ENCODE peak calls at places on chromosomes 5 and 9, in six cellular contexts. One of them, this sample, is unnamed.

GRCh38 chr5:42887094-42887493 is 75.4 kb upstream of the SELENOP start:
- DNase-seq in stimulated activated CD4-positive, alpha-beta T cell treated with anti-CD3 and anti-CD28 coated beads, Interleukin-2, amount 100 ng/mL, for 24 hours: no peak
- DNase-seq in GM19239: no peak
- DNase-seq in Panc1: no peak
- DNase-seq in coronary artery: no peak
- DNase-seq in activated naive CD8-positive, alpha-beta T cell treated with anti-CD3 and anti-CD28 coated beads, Interleukin-2, amount 50 U/mL, for 24 hours: no peak
- DNase-seq in this sample: no peak

GRCh38 chr9:35689351-35689600 is 449 bp downstream of the TPM2 start:
- DNase-seq in stimulated activated CD4-positive, alpha-beta T cell treated with anti-CD3 and anti-CD28 coated beads, Interleukin-2, amount 100 ng/mL, for 24 hours: no peak
- DNase-seq in GM19239: no peak
- DNase-seq in Panc1: no peak
- DNase-seq in coronary artery: no peak
- DNase-seq in activated naive CD8-positive, alpha-beta T cell treated with anti-CD3 and anti-CD28 coated beads, Interleukin-2, amount 50 U/mL, for 24 hours: no peak
- DNase-seq in this sample: no peak

GRCh38 chr9:122561446-122561845 is 8.5 kb downstream of the OR1N2 start:
- DNase-seq in stimulated activated CD4-positive, alpha-beta T cell treated with anti-CD3 and anti-CD28 coated beads, Interleukin-2, amount 100 ng/mL, for 24 hours: no peak
- DNase-seq in GM19239: no peak
- DNase-seq in Panc1: no peak
- DNase-seq in coronary artery: no peak
- DNase-seq in activated naive CD8-positive, alpha-beta T cell treated with anti-CD3 and anti-CD28 coated beads, Interleukin-2, amount 50 U/mL, for 24 hours: no peak
- DNase-seq in this sample: no peak

GRCh38 chr5:67493676-67494075 is 297.1 kb upstream of the CD180 start:
- DNase-seq in stimulated activated CD4-positive, alpha-beta T cell treated with anti-CD3 and anti-CD28 coated beads, Interleukin-2, amount 100 ng/mL, for 24 hours: no peak
- DNase-seq in GM19239: no peak
- DNase-seq in Panc1: no peak
- DNase-seq in coronary artery: no peak
- DNase-seq in activated naive CD8-positive, alpha-beta T cell treated with anti-CD3 and anti-CD28 coated beads, Interleukin-2, amount 50 U/mL, for 24 hours: no peak
- DNase-seq in this sample: peak

GRCh38 chr5:23139338-23140171 is 286.4 kb upstream of the CDH12 start:
- DNase-seq in stimulated activated CD4-positive, alpha-beta T cell treated with anti-CD3 and anti-CD28 coated beads, Interleukin-2, amount 100 ng/mL, for 24 hours: no peak
- DNase-seq in GM19239: no peak
- DNase-seq in Panc1: no peak
- DNase-seq in coronary artery: no peak
- DNase-seq in activated naive CD8-positive, alpha-beta T cell treated with anti-CD3 and anti-CD28 coated beads, Interleukin-2, amount 50 U/mL, for 24 hours: no peak
- DNase-seq in this sample: peak

GRCh38 chr9:32873546-32873945 is 90.2 kb downstream of the TMEM215 start:
- DNase-seq in stimulated activated CD4-positive, alpha-beta T cell treated with anti-CD3 and anti-CD28 coated beads, Interleukin-2, amount 100 ng/mL, for 24 hours: no peak
- DNase-seq in GM19239: no peak
- DNase-seq in Panc1: no peak
- DNase-seq in coronary artery: no peak
- DNase-seq in activated naive CD8-positive, alpha-beta T cell treated with anti-CD3 and anti-CD28 coated beads, Interleukin-2, amount 50 U/mL, for 24 hours: no peak
- DNase-seq in this sample: no peak

GRCh38 chr5:180366303-180366702 is 13.2 kb upstream of the GFPT2 start:
- DNase-seq in stimulated activated CD4-positive, alpha-beta T cell treated with anti-CD3 and anti-CD28 coated beads, Interleukin-2, amount 100 ng/mL, for 24 hours: no peak
- DNase-seq in GM19239: no peak
- DNase-seq in Panc1: no peak
- DNase-seq in coronary artery: no peak
- DNase-seq in activated naive CD8-positive, alpha-beta T cell treated with anti-CD3 and anti-CD28 coated beads, Interleukin-2, amount 50 U/mL, for 24 hours: no peak
- DNase-seq in this sample: no peak

GRCh38 chr5:54457094-54457531 is 1.6 kb downstream of the HSPB3 start:
- DNase-seq in stimulated activated CD4-positive, alpha-beta T cell treated with anti-CD3 and anti-CD28 coated beads, Interleukin-2, amount 100 ng/mL, for 24 hours: no peak
- DNase-seq in GM19239: no peak
- DNase-seq in Panc1: no peak
- DNase-seq in coronary artery: no peak
- DNase-seq in activated naive CD8-positive, alpha-beta T cell treated with anti-CD3 and anti-CD28 coated beads, Interleukin-2, amount 50 U/mL, for 24 hours: no peak
- DNase-seq in this sample: peak

GRCh38 chr5:15798006-15798405 is 298.0 kb downstream of the FBXL7 start:
- DNase-seq in stimulated activated CD4-positive, alpha-beta T cell treated with anti-CD3 and anti-CD28 coated beads, Interleukin-2, amount 100 ng/mL, for 24 hours: no peak
- DNase-seq in GM19239: no peak
- DNase-seq in Panc1: no peak
- DNase-seq in coronary artery: no peak
- DNase-seq in activated naive CD8-positive, alpha-beta T cell treated with anti-CD3 and anti-CD28 coated beads, Interleukin-2, amount 50 U/mL, for 24 hours: no peak
- DNase-seq in this sample: no peak

GRCh38 chr9:71271602-71272001 is 150.2 kb upstream of the TRPM3 start:
- DNase-seq in stimulated activated CD4-positive, alpha-beta T cell treated with anti-CD3 and anti-CD28 coated beads, Interleukin-2, amount 100 ng/mL, for 24 hours: no peak
- DNase-seq in GM19239: no peak
- DNase-seq in Panc1: no peak
- DNase-seq in coronary artery: no peak
- DNase-seq in activated naive CD8-positive, alpha-beta T cell treated with anti-CD3 and anti-CD28 coated beads, Interleukin-2, amount 50 U/mL, for 24 hours: no peak
- DNase-seq in this sample: no peak

GRCh38 chr9:23541976-23542375 is 284.1 kb downstream of the ELAVL2 start:
- DNase-seq in stimulated activated CD4-positive, alpha-beta T cell treated with anti-CD3 and anti-CD28 coated beads, Interleukin-2, amount 100 ng/mL, for 24 hours: no peak
- DNase-seq in GM19239: no peak
- DNase-seq in Panc1: no peak
- DNase-seq in coronary artery: no peak
- DNase-seq in activated naive CD8-positive, alpha-beta T cell treated with anti-CD3 and anti-CD28 coated beads, Interleukin-2, amount 50 U/mL, for 24 hours: no peak
- DNase-seq in this sample: no peak

GRCh38 chr5:2916076-2916682 is 164.7 kb upstream of the IRX2 start:
- DNase-seq in stimulated activated CD4-positive, alpha-beta T cell treated with anti-CD3 and anti-CD28 coated beads, Interleukin-2, amount 100 ng/mL, for 24 hours: no peak
- DNase-seq in GM19239: no peak
- DNase-seq in Panc1: no peak
- DNase-seq in coronary artery: no peak
- DNase-seq in activated naive CD8-positive, alpha-beta T cell treated with anti-CD3 and anti-CD28 coated beads, Interleukin-2, amount 50 U/mL, for 24 hours: no peak
- DNase-seq in this sample: no peak

GRCh38 chr9:34771023-34771422 is 61.1 kb upstream of the CCL21 start:
- DNase-seq in stimulated activated CD4-positive, alpha-beta T cell treated with anti-CD3 and anti-CD28 coated beads, Interleukin-2, amount 100 ng/mL, for 24 hours: no peak
- DNase-seq in GM19239: no peak
- DNase-seq in Panc1: no peak
- DNase-seq in coronary artery: no peak
- DNase-seq in activated naive CD8-positive, alpha-beta T cell treated with anti-CD3 and anti-CD28 coated beads, Interleukin-2, amount 50 U/mL, for 24 hours: no peak
- DNase-seq in this sample: peak

GRCh38 chr9:132945186-132946130 is 1.0 kb upstream of the TSC1 start:
- DNase-seq in stimulated activated CD4-positive, alpha-beta T cell treated with anti-CD3 and anti-CD28 coated beads, Interleukin-2, amount 100 ng/mL, for 24 hours: no peak
- DNase-seq in GM19239: no peak
- DNase-seq in Panc1: no peak
- DNase-seq in coronary artery: no peak
- DNase-seq in activated naive CD8-positive, alpha-beta T cell treated with anti-CD3 and anti-CD28 coated beads, Interleukin-2, amount 50 U/mL, for 24 hours: no peak
- DNase-seq in this sample: no peak

GRCh38 chr5:1762121-1762877 is 37.3 kb downstream of the MRPL36 start:
- DNase-seq in stimulated activated CD4-positive, alpha-beta T cell treated with anti-CD3 and anti-CD28 coated beads, Interleukin-2, amount 100 ng/mL, for 24 hours: no peak
- DNase-seq in GM19239: no peak
- DNase-seq in Panc1: no peak
- DNase-seq in coronary artery: peak
- DNase-seq in activated naive CD8-positive, alpha-beta T cell treated with anti-CD3 and anti-CD28 coated beads, Interleukin-2, amount 50 U/mL, for 24 hours: no peak
- DNase-seq in this sample: no peak